ENCODE peak calls at places on chromosome 9, in ten cellular contexts. F, Z, X, M, E, S, G, A, Y and O are unnamed samples.

GRCh38 chr9:2473691-2474090 is 147.9 kb upstream of the VLDLR start:
- DNase-seq in F (no peak), Z (no peak), X (no peak), M (no peak), E (no peak), S (no peak), G (no peak), A (no peak), Y (no peak), O (no peak)

GRCh38 chr9:35649431-35650340 is 1.0 kb downstream of the SIT1 start:
- DNase-seq in F (no peak), Z (no peak), X (no peak), M (peak), E (no peak), S (no peak), G (peak), A (peak), Y (peak), O (no peak)

GRCh38 chr9:79817469-79818004 is 245.8 kb downstream of the TLE4 start:
- DNase-seq in F (no peak), Z (no peak), X (no peak), M (no peak), E (no peak), S (no peak), G (no peak), A (peak), Y (no peak), O (peak)

GRCh38 chr9:93134740-93135444 is 841 bp upstream of the NINJ1 start:
- DNase-seq in F (no peak), Z (no peak), X (no peak), M (no peak), E (no peak), S (peak), G (no peak), A (no peak), Y (no peak), O (no peak)

GRCh38 chr9:71886015-71886414 is 25.0 kb downstream of the ABHD17B start:
- DNase-seq in F (no peak), Z (no peak), X (no peak), M (no peak), E (no peak), S (no peak), G (no peak), A (no peak), Y (no peak), O (no peak)

GRCh38 chr9:22457448-22457847 is 10.8 kb downstream of the DMRTA1 start:
- DNase-seq in F (no peak), Z (no peak), X (no peak), M (no peak), E (no peak), S (no peak), G (no peak), A (no peak), Y (no peak), O (no peak)

GRCh38 chr9:20355022-20355421 is 267.3 kb downstream of the MLLT3 start:
- DNase-seq in F (no peak), Z (no peak), X (no peak), M (no peak), E (no peak), S (peak), G (no peak), A (peak), Y (no peak), O (no peak)

GRCh38 chr9:124202447-124202971 is 55.2 kb upstream of the NEK6 start:
- DNase-seq in F (no peak), Z (no peak), X (peak), M (peak), E (no peak), S (peak), G (peak), A (peak), Y (peak), O (no peak)

GRCh38 chr9:21535396-21535795 is 53.3 kb upstream of the IFNE start:
- DNase-seq in F (no peak), Z (no peak), X (no peak), M (no peak), E (no peak), S (no peak), G (no peak), A (no peak), Y (no peak), O (no peak)

GRCh38 chr9:126658964-126659555 is 45.3 kb downstream of the LMX1B start:
- DNase-seq in F (no peak), Z (no peak), X (no peak), M (no peak), E (no peak), S (no peak), G (no peak), A (no peak), Y (no peak), O (no peak)

GRCh38 chr9:134028076-134028475 is 2.8 kb downstream of the BRD3OS start:
- DNase-seq in F (no peak), Z (no peak), X (no peak), M (no peak), E (no peak), S (no peak), G (no peak), A (no peak), Y (no peak), O (no peak)

GRCh38 chr9:129394011-129394919 is 216.2 kb upstream of the IER5L start:
- DNase-seq in F (no peak), Z (no peak), X (no peak), M (no peak), E (no peak), S (no peak), G (no peak), A (no peak), Y (no peak), O (no peak)

GRCh38 chr9:123239726-123240125 is 28.7 kb downstream of the STRBP start:
- DNase-seq in F (no peak), Z (no peak), X (no peak), M (no peak), E (no peak), S (no peak), G (no peak), A (no peak), Y (no peak), O (no peak)

GRCh38 chr9:13841801-13842462 is 472.0 kb downstream of the NFIB start:
- DNase-seq in F (no peak), Z (no peak), X (no peak), M (no peak), E (no peak), S (no peak), G (no peak), A (no peak), Y (no peak), O (no peak)

GRCh38 chr9:122036988-122037387 is 56.1 kb downstream of the TTLL11 start:
- DNase-seq in F (peak), Z (no peak), X (no peak), M (no peak), E (no peak), S (peak), G (no peak), A (no peak), Y (no peak), O (no peak)

GRCh38 chr9:130129425-130130061 is 42.7 kb upstream of the NCS1 start:
- DNase-seq in F (no peak), Z (no peak), X (no peak), M (peak), E (no peak), S (peak), G (peak), A (no peak), Y (no peak), O (no peak)

GRCh38 chr9:135588371-135588770 is 26.8 kb downstream of the PAEP start:
- DNase-seq in F (no peak), Z (no peak), X (peak), M (no peak), E (no peak), S (no peak), G (no peak), A (peak), Y (no peak), O (no peak)

GRCh38 chr9:98280162-98280561 is 24.7 kb upstream of the TBC1D2 start:
- DNase-seq in F (no peak), Z (no peak), X (no peak), M (no peak), E (no peak), S (no peak), G (no peak), A (no peak), Y (no peak), O (no peak)

GRCh38 chr9:100268271-100268670 is 84.5 kb downstream of the TEX10 start:
- DNase-seq in F (no peak), Z (no peak), X (no peak), M (no peak), E (no peak), S (no peak), G (no peak), A (no peak), Y (no peak), O (no peak)

GRCh38 chr9:68963416-68963815 is 50.5 kb downstream of the PRKACG start:
- DNase-seq in F (no peak), Z (no peak), X (no peak), M (no peak), E (no peak), S (no peak), G (no peak), A (no peak), Y (no peak), O (no peak)

GRCh38 chr9:129745186-129745585 is 7.7 kb downstream of the PTGES start:
- DNase-seq in F (no peak), Z (no peak), X (no peak), M (no peak), E (no peak), S (no peak), G (no peak), A (no peak), Y (no peak), O (no peak)

GRCh38 chr9:132877818-132878694 is at the start of gene AK8:
- DNase-seq in F (peak), Z (peak), X (peak), M (peak), E (peak), S (peak), G (peak), A (peak), Y (peak), O (no peak)

GRCh38 chr9:82606761-82607382 is 456.1 kb downstream of the RASEF start:
- DNase-seq in F (peak), Z (no peak), X (peak), M (no peak), E (no peak), S (peak), G (no peak), A (peak), Y (no peak), O (peak)

GRCh38 chr9:83583151-83584014 is 39.6 kb upstream of the IDNK start:
- DNase-seq in F (peak), Z (no peak), X (peak), M (no peak), E (peak), S (peak), G (no peak), A (peak), Y (no peak), O (no peak)

GRCh38 chr9:121902483-121903135 is 190.5 kb downstream of the TTLL11 start:
- DNase-seq in F (peak), Z (no peak), X (no peak), M (no peak), E (no peak), S (peak), G (no peak), A (no peak), Y (no peak), O (no peak)

GRCh38 chr9:22383720-22384119 is 62.9 kb upstream of the DMRTA1 start:
- DNase-seq in F (no peak), Z (no peak), X (no peak), M (no peak), E (no peak), S (no peak), G (no peak), A (no peak), Y (no peak), O (peak)

GRCh38 chr9:105976257-105976656 is 281.9 kb downstream of the TMEM38B start:
- DNase-seq in F (no peak), Z (no peak), X (no peak), M (no peak), E (no peak), S (no peak), G (no peak), A (no peak), Y (no peak), O (no peak)

GRCh38 chr9:91564081-91564670 is 140.5 kb upstream of the NFIL3 start:
- DNase-seq in F (no peak), Z (no peak), X (no peak), M (no peak), E (no peak), S (no peak), G (no peak), A (no peak), Y (no peak), O (no peak)

GRCh38 chr9:137162505-137163100 is 7.2 kb downstream of the LRRC26 start:
- DNase-seq in F (no peak), Z (no peak), X (peak), M (no peak), E (no peak), S (no peak), G (no peak), A (no peak), Y (no peak), O (no peak)

GRCh38 chr9:94827584-94828304 is 101.2 kb downstream of the AOPEP start:
- DNase-seq in F (no peak), Z (no peak), X (no peak), M (no peak), E (no peak), S (peak), G (no peak), A (no peak), Y (no peak), O (no peak)

GRCh38 chr9:130215341-130216119 is 43.3 kb downstream of the NCS1 start:
- DNase-seq in F (no peak), Z (no peak), X (no peak), M (no peak), E (no peak), S (peak), G (no peak), A (no peak), Y (no peak), O (peak)

GRCh38 chr9:16243798-16244197 is 626.7 kb downstream of the BNC2 start:
- DNase-seq in F (no peak), Z (no peak), X (no peak), M (no peak), E (no peak), S (no peak), G (no peak), A (no peak), Y (no peak), O (no peak)

GRCh38 chr9:133842721-133843227 is 104.6 kb upstream of the SARDH start:
- DNase-seq in F (no peak), Z (no peak), X (no peak), M (no peak), E (no peak), S (no peak), G (no peak), A (no peak), Y (no peak), O (no peak)